ENCODE peak calls at places on chromosomes 16 and 17, in five cellular contexts. P is cardiac fibroblast, R is iPS-NIHi11, C is DMS153, B is HuH-7. E is an unnamed sample.
A peak's percentile ranks its signal among the peaks of the same experiment; 100 is the strongest.

GRCh38 chr17:21300601-21301571 is 16.4 kb downstream of the MAP2K3 start:
- DNase-seq in B (no peak), R (no peak), P (no peak), C (no peak), E (no peak)

GRCh38 chr17:47224971-47225370 is 15.8 kb downstream of the MYL4 start:
- DNase-seq in C (no peak), P (no peak), B (no peak), R (no peak), E (no peak)

GRCh38 chr17:73340093-73340596 is 28.3 kb upstream of the CDC42EP4 start:
- DNase-seq in R (no peak), C (no peak), B (no peak), P (peak; percentile 90), E (no peak)

GRCh38 chr17:72404872-72405271 is 284.1 kb downstream of the SOX9 start:
- DNase-seq in P (peak; percentile 47), R (no peak), C (no peak), B (no peak), E (no peak)

GRCh38 chr16:11583171-11583570 is 3.5 kb downstream of the LITAF start:
- DNase-seq in C (no peak), B (no peak), R (no peak), P (peak; percentile 75), E (no peak)

GRCh38 chr17:75731716-75732498 is 10.6 kb downstream of the ITGB4 start:
- DNase-seq in R (no peak), B (no peak), C (no peak), P (no peak), E (no peak)

GRCh38 chr16:12225816-12226480 is 249.4 kb downstream of the SNX29 start:
- DNase-seq in P (no peak), R (no peak), C (no peak), B (no peak), E (no peak)

GRCh38 chr17:66571745-66572144 is 263.2 kb upstream of the CACNG5 start:
- DNase-seq in C (no peak), R (no peak), B (no peak), P (no peak), E (no peak)

GRCh38 chr17:58285422-58285810 is 4.7 kb upstream of the MPO start:
- DNase-seq in B (no peak), C (no peak), R (no peak), P (peak; percentile 21), E (no peak)

GRCh38 chr16:72537684-72538083 is 365.7 kb upstream of the PMFBP1 start:
- DNase-seq in B (no peak), P (peak; percentile 48), C (no peak), R (no peak), E (no peak)

GRCh38 chr17:20935740-20936139 is 107.1 kb downstream of the USP22 start:
- DNase-seq in P (peak; percentile 81), R (no peak), B (no peak), C (no peak), E (no peak)

GRCh38 chr16:85564277-85565051 is 48.7 kb upstream of the GSE1 start:
- DNase-seq in C (no peak), B (peak; percentile 57), P (no peak), R (no peak), E (no peak)

GRCh38 chr17:64773836-64774761 is 112.0 kb upstream of the SMURF2 start:
- DNase-seq in C (peak; percentile 92), P (peak; percentile 60), R (peak; percentile 81), B (peak; percentile 91), E (peak; percentile 70)

GRCh38 chr16:55773859-55774549 is 58.9 kb downstream of the CES1 start:
- DNase-seq in P (no peak), B (no peak), R (no peak), C (no peak), E (no peak)

GRCh38 chr16:71758293-71758760 is 33.8 kb upstream of the PHLPP2 start:
- DNase-seq in C (no peak), R (no peak), B (no peak), P (no peak), E (no peak)

GRCh38 chr16:64545769-64546168 is 576.1 kb downstream of the CDH11 start:
- DNase-seq in P (no peak), B (no peak), R (no peak), C (no peak), E (no peak)

GRCh38 chr17:82598256-82599011 is 49.8 kb downstream of the WDR45B start:
- DNase-seq in B (no peak), R (no peak), P (peak; percentile 41), C (no peak), E (no peak)

GRCh38 chr17:79131701-79132100 is 57.1 kb downstream of the ENGASE start:
- DNase-seq in C (no peak), R (no peak), P (no peak), B (no peak), E (no peak)

GRCh38 chr17:78716814-78717393 is 65.2 kb downstream of the CYTH1 start:
- DNase-seq in B (no peak), P (peak; percentile 54), C (peak; percentile 62), R (peak; percentile 33), E (no peak)

GRCh38 chr17:17725853-17726720 is 44.8 kb downstream of the RAI1 start:
- DNase-seq in B (no peak), P (no peak), C (no peak), R (no peak), E (no peak)

GRCh38 chr16:58109330-58109729 is 19.9 kb downstream of the CFAP20 start:
- DNase-seq in P (no peak), C (no peak), B (no peak), R (no peak), E (no peak)

E was measured in nephron progenitor cell.